ENCODE peak calls at places on chromosomes 2 and 18, in six cellular contexts. E is dorsolateral prefrontal cortex, M is endothelial cell of umbilical vein, Q is T-cell, F is heart left ventricle, I is ascending aorta. P is an unnamed sample.

GRCh38 chr2:196176142-196176738 is 4.9 kb upstream of the STK17B start:
- DNase-seq in E (no peak), Q (peak; percentile 88), M (no peak), I (no peak), F (no peak), P (no peak)

GRCh38 chr2:8260213-8260612 is 421.6 kb upstream of the ID2 start:
- DNase-seq in I (no peak), M (no peak), E (peak; percentile 80), Q (no peak), F (no peak), P (peak; percentile 37)

GRCh38 chr2:20506281-20506685 is 59.4 kb downstream of the RHOB start:
- DNase-seq in I (no peak), F (no peak), M (peak; percentile 45), E (no peak), Q (no peak), P (no peak)

GRCh38 chr2:88450925-88451575 is 1.4 kb downstream of the FOXI3 start:
- DNase-seq in Q (no peak), F (no peak), E (no peak), I (no peak), M (no peak), P (no peak)

GRCh38 chr2:38090928-38091327 is 15.0 kb upstream of the CYP1B1 start:
- DNase-seq in F (no peak), M (no peak), Q (no peak), E (no peak), I (no peak), P (no peak)

GRCh38 chr2:158600155-158600802 is 143.5 kb downstream of the PKP4 start:
- DNase-seq in F (peak; percentile 62), Q (no peak), M (peak; percentile 99), E (no peak), I (no peak), P (no peak)

GRCh38 chr18:31199190-31199769 is 36.6 kb upstream of the DSC1 start:
- DNase-seq in Q (no peak), F (no peak), E (no peak), I (no peak), M (no peak), P (no peak)

GRCh38 chr2:10120938-10121574 is 1.5 kb upstream of the RRM2 start:
- DNase-seq in Q (no peak), F (no peak), I (no peak), E (no peak), M (no peak), P (no peak)

GRCh38 chr2:13751955-13752354 is 880.6 kb upstream of the LRATD1 start:
- DNase-seq in F (no peak), M (no peak), I (no peak), Q (no peak), E (no peak), P (no peak)

GRCh38 chr2:181999255-181999654 is 13.6 kb downstream of the PPP1R1C start:
- DNase-seq in I (no peak), F (no peak), E (no peak), M (no peak), Q (no peak), P (no peak)

GRCh38 chr2:183010112-183010511 is 28.1 kb downstream of the NCKAP1 start:
- DNase-seq in M (peak; percentile 24), E (no peak), I (no peak), Q (no peak), F (peak; percentile 35), P (no peak)

GRCh38 chr2:130766711-130767407 is 11.5 kb downstream of the AMER3 start:
- DNase-seq in Q (no peak), I (no peak), M (no peak), F (no peak), E (no peak), P (no peak)

GRCh38 chr2:205002390-205002789 is 457.1 kb downstream of the PARD3B start:
- DNase-seq in M (no peak), E (no peak), Q (peak; percentile 1), F (no peak), I (no peak), P (no peak)

GRCh38 chr2:171389780-171390179 is 44.0 kb downstream of the METTL8 start:
- DNase-seq in M (no peak), E (no peak), F (no peak), I (no peak), Q (no peak), P (no peak)

GRCh38 chr2:120740765-120741513 is 5.3 kb downstream of the GLI2 start:
- DNase-seq in M (no peak), E (no peak), Q (no peak), I (no peak), F (no peak), P (no peak)

GRCh38 chr18:58776084-58776483 is 88.6 kb upstream of the ZNF532 start:
- DNase-seq in E (no peak), Q (no peak), I (no peak), M (no peak), F (no peak), P (no peak)

GRCh38 chr2:232611559-232612218 is 21.7 kb upstream of the EFHD1 start:
- DNase-seq in I (no peak), F (peak; percentile 51), Q (peak; percentile 61), E (peak; percentile 58), M (peak; percentile 19), P (peak; percentile 24)

P was measured in anterior cingulate cortex.